ENCODE peak calls at places on chromosome 1, in four cellular contexts. E is K562, Y is SK-N-SH, B is GM12878. D is an unnamed sample.

GRCh38 chr1:223810586-223810985 is 35.2 kb downstream of the TP53BP2 start:
- DNase-seq in E (no peak), Y (no peak), B (no peak), D (no peak)

GRCh38 chr1:107727866-107728265 is 237.1 kb downstream of the VAV3 start:
- DNase-seq in Y (peak; percentile 40), E (no peak), B (no peak), D (no peak)

GRCh38 chr1:39898146-39898545 is 3.6 kb downstream of the MYCL start:
- DNase-seq in Y (no peak), E (no peak), B (no peak), D (no peak)

GRCh38 chr1:99503276-99503747 is 142.6 kb upstream of the PALMD start:
- DNase-seq in B (no peak), Y (no peak), E (peak; percentile 12), D (no peak)

GRCh38 chr1:237814319-237814924 is 76.3 kb downstream of the ZP4 start:
- DNase-seq in E (no peak), Y (peak; percentile 25), B (no peak), D (no peak)

GRCh38 chr1:167197692-167198091 is 23.0 kb upstream of the POU2F1 start:
- DNase-seq in B (no peak), Y (no peak), E (no peak), D (no peak)

GRCh38 chr1:220928725-220929297 is 49.6 kb downstream of the HLX start:
- DNase-seq in B (no peak), E (no peak), Y (no peak), D (no peak)

GRCh38 chr1:48093696-48094518 is 96.7 kb upstream of the TRABD2B start:
- DNase-seq in Y (peak; percentile 85), E (peak; percentile 82), B (no peak), D (peak; percentile 60)

GRCh38 chr1:2980073-2980791 is 41.0 kb upstream of the ACTRT2 start:
- DNase-seq in Y (no peak), E (no peak), B (no peak), D (no peak)

GRCh38 chr1:166273618-166274017 is 106.8 kb upstream of the FAM78B start:
- DNase-seq in B (no peak), E (no peak), Y (peak; percentile 61), D (no peak)

GRCh38 chr1:206470692-206471414 is 577 bp downstream of the IKBKE start:
- DNase-seq in Y (no peak), B (peak; percentile 68), E (no peak), D (peak; percentile 45)

GRCh38 chr1:64675718-64676345 is 69.0 kb upstream of the RAVER2 start:
- DNase-seq in B (no peak), Y (peak; percentile 41), E (peak; percentile 36), D (no peak)

GRCh38 chr1:19481826-19482398 is 3.4 kb downstream of the CAPZB start:
- DNase-seq in B (no peak), Y (no peak), E (no peak), D (no peak)
- TF ChIP-seq POLR2AphosphoS5 in B (no peak), Y (no peak), E (no peak), D (no peak)

DNA sequence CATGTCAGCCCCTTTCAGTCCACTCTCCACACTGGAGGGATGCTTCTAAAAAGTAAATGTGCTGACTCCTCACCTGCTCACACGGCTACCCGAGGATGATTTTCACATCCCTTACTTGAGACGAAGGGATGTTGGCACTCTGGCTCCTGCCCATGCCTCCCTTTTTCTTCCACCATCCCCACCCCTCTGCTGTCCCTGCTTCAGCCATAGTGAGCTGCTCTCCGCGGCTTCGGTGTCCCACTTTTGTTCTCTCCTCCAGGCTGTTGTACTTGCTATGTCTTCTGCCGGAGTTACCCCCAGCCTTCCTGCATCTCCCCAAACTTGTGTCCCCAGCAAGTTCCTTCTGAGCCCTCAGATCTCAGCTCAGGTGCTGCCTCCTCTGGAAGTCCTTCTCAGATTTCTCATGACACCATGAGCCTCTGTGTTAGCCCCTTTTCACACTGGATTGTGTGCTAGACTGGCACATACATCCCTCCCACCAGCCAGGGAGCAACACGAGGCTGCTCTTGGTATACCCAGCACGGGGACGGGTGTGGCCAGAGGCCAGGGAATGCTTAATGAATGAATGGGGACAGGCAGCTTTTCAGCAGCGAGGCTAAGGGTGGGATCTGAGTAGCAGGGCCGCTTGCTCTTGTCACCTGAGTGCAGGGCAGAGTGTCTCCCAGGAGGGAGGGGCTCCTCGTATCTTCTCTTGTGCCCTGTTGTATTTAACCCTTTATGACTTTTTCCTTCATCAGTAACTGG is 1.3 kb downstream of the ACOT11 start:
- DNase-seq in Y (no peak), B (no peak), E (no peak), D (no peak)
- TF ChIP-seq GABPA in Y (no peak), B (no peak), E (no peak), D (no peak)

DNA sequence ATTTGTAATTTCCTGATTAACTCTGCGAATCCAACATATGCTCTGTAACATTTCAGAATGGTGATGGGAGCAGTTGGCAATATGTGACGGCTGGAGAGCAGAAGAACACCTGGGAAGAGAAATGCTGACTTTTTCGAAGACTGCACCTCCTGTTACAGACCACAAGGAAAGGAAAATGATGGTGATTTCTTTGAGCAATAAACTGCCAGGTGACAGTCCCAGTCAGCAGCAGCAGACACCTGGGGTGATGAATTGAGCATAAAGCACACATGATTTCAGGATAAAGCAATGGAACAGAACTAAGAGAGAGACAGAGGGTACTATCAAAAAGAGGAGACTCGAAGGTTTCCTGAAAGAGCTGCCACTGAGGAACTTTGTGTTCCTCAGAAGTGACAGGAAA is 528.6 kb downstream of the NEGR1 start:
- DNase-seq in Y (no peak), B (no peak), E (no peak), D (no peak)
- TF ChIP-seq POLR2AphosphoS5 in Y (no peak), B (no peak), E (no peak), D (no peak)

GRCh38 chr1:1387098-1388077 is 11.7 kb downstream of the CCNL2 start:
- DNase-seq in E (peak; percentile 42), B (no peak), Y (no peak), D (no peak)
- TF ChIP-seq GABPA in E (no peak), B (no peak), Y (no peak), D (no peak)

GRCh38 chr1:205354259-205354904 is 2.3 kb downstream of the KLHDC8A start:
- DNase-seq in Y (peak; percentile 56), B (peak; percentile 9), E (peak; percentile 72), D (peak; percentile 49)

GRCh38 chr1:205356424-205357151 is at the start of gene KLHDC8A:
- DNase-seq in E (no peak), Y (no peak), B (no peak), D (no peak)

GRCh38 chr1:205353612-205354011 is 3.1 kb downstream of the KLHDC8A start:
- DNase-seq in Y (no peak), E (no peak), B (no peak), D (no peak)

GRCh38 chr1:205357567-205357966 is 845 bp upstream of the KLHDC8A start:
- DNase-seq in B (no peak), E (no peak), Y (no peak), D (no peak)

GRCh38 chr1:205355054-205355453 is 1.7 kb downstream of the KLHDC8A start:
- DNase-seq in E (no peak), Y (no peak), B (no peak), D (no peak)
- TF ChIP-seq POLR2AphosphoS5 in E (no peak), Y (no peak), B (no peak), D (no peak)

D was measured in HL-60.